ENCODE peak calls at places on chromosomes 3 and 15, in eight cellular contexts. C, E, X, D, F, S, M and Q are unnamed samples. For H3K36me3 and H3K4me1, the result is how much of the 10 kb centered on the place peaks cover.

GRCh38 chr15:52082197-52083036 is 30.2 kb downstream of the BCL2L10 start:
- DNase-seq in C (no peak), E (no peak), X (no peak), D (peak), F (no peak), S (no peak), M (no peak), Q (no peak)

GRCh38 chr3:71465371-71466007 is 118.0 kb downstream of the FOXP1 start:
- DNase-seq in C (no peak), E (no peak), X (no peak), D (no peak), F (no peak), S (no peak), M (no peak), Q (no peak)

GRCh38 chr15:85559530-85559929 is 179.1 kb downstream of the AKAP13 start:
- DNase-seq in C (no peak), E (no peak), X (no peak), D (no peak), F (no peak), S (no peak), M (no peak), Q (no peak)

GRCh38 chr15:85743392-85744045 is 51.2 kb downstream of the KLHL25 start:
- DNase-seq in C (no peak), E (no peak), X (no peak), D (no peak), F (no peak), S (no peak), M (no peak), Q (no peak)

GRCh38 chr3:124886168-124887051 is 755 bp downstream of the ITGB5 start:
- DNase-seq in C (peak), E (no peak), X (peak), D (peak), F (peak), S (peak), M (peak), Q (peak)

GRCh38 chr3:14305321-14305720 is 97.1 kb upstream of the SLC6A6 start:
- DNase-seq in C (no peak), E (no peak), X (no peak), D (no peak), F (no peak), S (no peak), M (no peak), Q (no peak)

GRCh38 chr15:46088486-46089437 is 453.9 kb downstream of the SQOR start:
- DNase-seq in C (no peak), E (no peak), X (no peak), D (peak), F (no peak), S (no peak), M (no peak), Q (no peak)

GRCh38 chr3:49724586-49724985 is 835 bp upstream of the GMPPB start:
- DNase-seq in C (no peak), E (no peak), X (no peak), D (peak), F (peak), S (no peak), M (peak), Q (no peak)

GRCh38 chr3:187146389-187146788 is 7.1 kb upstream of the RPL39L start:
- DNase-seq in C (no peak), E (no peak), X (no peak), D (no peak), F (no peak), S (no peak), M (no peak), Q (no peak)

GRCh38 chr15:85454403-85454802 is 74.0 kb downstream of the AKAP13 start:
- DNase-seq in C (no peak), E (no peak), X (no peak), D (no peak), F (no peak), S (no peak), M (no peak), Q (no peak)

GRCh38 chr3:13282528-13282985 is 137.6 kb downstream of the NUP210 start:
- DNase-seq in C (no peak), E (no peak), X (no peak), D (no peak), F (no peak), S (peak), M (no peak), Q (no peak)

GRCh38 chr15:63322541-63322940 is 45.1 kb downstream of the APH1B start:
- DNase-seq in C (no peak), E (no peak), X (no peak), D (peak), F (no peak), S (peak), M (peak), Q (peak)

GRCh38 chr3:186235554-186235953 is 126.5 kb downstream of the DGKG start:
- DNase-seq in C (no peak), E (no peak), X (no peak), D (no peak), F (no peak), S (no peak), M (no peak), Q (no peak)

GRCh38 chr3:190003730-190004129 is 117.0 kb downstream of the P3H2 start:
- DNase-seq in C (peak), E (peak), X (no peak), D (peak), F (no peak), S (no peak), M (peak), Q (no peak)

GRCh38 chr15:44193651-44194396 is 1.2 kb downstream of the FRMD5 start:
- DNase-seq in C (peak), E (no peak), X (peak), D (peak), F (no peak), S (no peak), M (peak), Q (peak)

GRCh38 chr3:122415104-122415744 is 638 bp downstream of the WDR5B start:
- DNase-seq in C (peak), E (peak), X (no peak), D (peak), F (peak), S (peak), M (peak), Q (peak)

GRCh38 chr3:109900774-109901173 is 563.4 kb upstream of the DPPA4 start:
- DNase-seq in C (no peak), E (no peak), X (no peak), D (no peak), F (no peak), S (no peak), M (no peak), Q (no peak)

GRCh38 chr15:81333363-81333762 is 9.4 kb upstream of the STARD5 start:
- DNase-seq in C (no peak), E (no peak), X (no peak), D (no peak), F (no peak), S (no peak), M (no peak), Q (no peak)

GRCh38 chr3:140207541-140207940 is 272.6 kb downstream of the CLSTN2 start:
- DNase-seq in C (no peak), E (no peak), X (no peak), D (no peak), F (no peak), S (no peak), M (no peak), Q (no peak)

GRCh38 chr3:121979734-121980449 is 42.2 kb downstream of the ILDR1 start:
- DNase-seq in C (peak), E (no peak), X (no peak), D (no peak), F (no peak), S (no peak), M (no peak), Q (no peak)

GRCh38 chr3:135106445-135106844 is 311.4 kb downstream of the EPHB1 start:
- DNase-seq in C (peak), E (no peak), X (peak), D (peak), F (peak), S (peak), M (peak), Q (no peak)

GRCh38 chr3:159586587-159587202 is 401.9 kb upstream of the IL12A start:
- DNase-seq in C (peak), E (peak), X (peak), D (peak), F (no peak), S (no peak), M (no peak), Q (peak)

GRCh38 chr15:89143503-89144162 is 55.4 kb downstream of the ABHD2 start:
- DNase-seq in C (peak), E (no peak), X (no peak), D (peak), F (no peak), S (no peak), M (no peak), Q (no peak)

GRCh38 chr3:23739536-23739935 is 66.2 kb upstream of the UBE2E1 start:
- DNase-seq in C (peak), E (no peak), X (no peak), D (peak), F (no peak), S (no peak), M (no peak), Q (no peak)

GRCh38 chr3:51620543-51620942 is 50.5 kb upstream of the TEX264 start:
- DNase-seq in C (peak), E (no peak), X (no peak), D (peak), F (no peak), S (no peak), M (no peak), Q (no peak)

GRCh38 chr15:91476861-91477260 is 376.6 kb upstream of the SLCO3A1 start:
- DNase-seq in C (no peak), E (no peak), X (no peak), D (no peak), F (no peak), S (peak), M (no peak), Q (no peak)

GRCh38 chr15:35209838-35210237 is 124.7 kb upstream of the NANOGP8 start:
- DNase-seq in C (no peak), E (no peak), X (no peak), D (peak), F (no peak), S (no peak), M (no peak), Q (no peak)

GRCh38 chr3:143343031-143343430 is 223.5 kb downstream of the CHST2 start:
- DNase-seq in C (no peak), E (no peak), X (no peak), D (no peak), F (no peak), S (no peak), M (no peak), Q (no peak)

GRCh38 chr3:183455064-183455463 is 26.6 kb upstream of the MCF2L2 start:
- DNase-seq in C (no peak), E (no peak), X (no peak), D (peak), F (no peak), S (no peak), M (no peak), Q (no peak)

GRCh38 chr15:70356919-70357318 is 259.2 kb upstream of the TLE3 start:
- DNase-seq in C (no peak), E (no peak), X (no peak), D (no peak), F (no peak), S (no peak), M (no peak), Q (no peak)

GRCh38 chr15:42065478-42065877 is 28.9 kb downstream of the PLA2G4D start:
- DNase-seq in C (no peak), E (no peak), X (no peak), D (no peak), F (no peak), S (no peak), M (peak), Q (no peak)

GRCh38 chr3:177282028-177282655 is 84.9 kb upstream of the TBL1XR1 start:
- DNase-seq in C (no peak), E (no peak), X (no peak), D (no peak), F (no peak), S (no peak), M (no peak), Q (no peak)

GRCh38 chr3:47225310-47225906 is 57.2 kb downstream of the KIF9 start:
- DNase-seq in C (peak), E (no peak), X (no peak), D (peak), F (no peak), S (no peak), M (no peak), Q (no peak)

GRCh38 chr15:90231028-90232017 is 2.4 kb downstream of the CIB1 start:
- DNase-seq in C (no peak), E (no peak), X (no peak), D (no peak), F (peak), S (no peak), M (peak), Q (no peak)

GRCh38 chr3:122100591-122101491 is 45.7 kb downstream of the CD86 start:
- DNase-seq in C (no peak), E (no peak), X (no peak), D (no peak), F (no peak), S (no peak), M (no peak), Q (no peak)

GRCh38 chr3:25620508-25620907 is 44.2 kb downstream of the TOP2B start:
- DNase-seq in C (no peak), E (no peak), X (no peak), D (no peak), F (no peak), S (no peak), M (no peak), Q (no peak)
- H3K36me3 ChIP-seq in C (half or more), E (under half), X (half or more), D (under half), F (under half), S (half or more), M (under half), Q (under half)

GRCh38 chr3:52831500-52832301 is 1.2 kb upstream of the ITIH4 start:
- DNase-seq in C (peak), E (peak), X (no peak), D (peak), F (peak), S (peak), M (peak), Q (peak)

GRCh38 chr3:52830535-52831258 is at the start of gene ITIH4:
- DNase-seq in C (no peak), E (no peak), X (no peak), D (no peak), F (peak), S (peak), M (peak), Q (no peak)

GRCh38 chr3:52835766-52836470 is 1.1 kb upstream of the MUSTN1 start:
- DNase-seq in C (no peak), E (no peak), X (no peak), D (no peak), F (no peak), S (no peak), M (no peak), Q (no peak)

GRCh38 chr3:52834871-52835501 is at the start of gene MUSTN1:
- DNase-seq in C (peak), E (no peak), X (peak), D (peak), F (no peak), S (no peak), M (no peak), Q (no peak)

DNA sequence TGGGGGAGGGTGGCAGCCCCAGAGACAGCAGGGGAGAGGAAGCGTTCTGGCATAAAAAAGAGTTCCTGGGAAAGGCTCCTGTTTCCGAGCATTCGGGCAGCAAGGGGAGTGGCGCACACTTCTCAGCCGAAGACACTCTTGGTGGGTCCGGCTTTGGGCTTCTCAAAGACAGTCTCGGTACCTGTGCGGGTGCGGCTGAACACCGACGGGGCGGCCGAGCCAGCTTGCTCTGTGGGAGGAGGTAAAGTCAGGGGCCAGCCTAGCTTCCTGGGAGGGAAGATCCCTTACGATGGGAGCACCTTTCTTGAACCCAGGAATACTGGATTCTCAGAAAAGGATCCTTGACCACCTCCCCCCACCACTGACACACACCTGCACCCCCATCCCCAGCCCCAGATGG is 1.6 kb downstream of the MUSTN1 start:
- DNase-seq in C (no peak), E (no peak), X (no peak), D (no peak), F (no peak), S (no peak), M (no peak), Q (no peak)
- H3K4me1 ChIP-seq in C (under half), E (under half), X (under half), D (under half), F (under half), S (under half), M (under half), Q (under half)

GRCh38 chr3:25420168-25420567 is 7.9 kb upstream of the RARB start:
- DNase-seq in C (no peak), E (no peak), X (no peak), D (no peak), F (no peak), S (no peak), M (no peak), Q (peak)
- H3K4me3 ChIP-seq in C (no peak), E (no peak), X (no peak), D (no peak), F (no peak), S (no peak), M (no peak), Q (no peak)

GRCh38 chr15:72202801-72203506 is 5.4 kb upstream of the GRAMD2A start:
- DNase-seq in C (no peak), E (no peak), X (no peak), D (no peak), F (no peak), S (no peak), M (no peak), Q (no peak)
- H3K36me3 ChIP-seq in C (half or more), E (half or more), X (half or more), D (half or more), F (half or more), S (half or more), M (half or more), Q (half or more)

GRCh38 chr3:172063456-172064432 is 24.4 kb downstream of the FNDC3B start:
- DNase-seq in C (no peak), E (no peak), X (no peak), D (no peak), F (no peak), S (no peak), M (no peak), Q (no peak)

GRCh38 chr3:172065967-172066762 is 26.8 kb downstream of the FNDC3B start:
- DNase-seq in C (peak), E (no peak), X (no peak), D (peak), F (peak), S (no peak), M (no peak), Q (no peak)

GRCh38 chr3:172067837-172068440 is 28.6 kb downstream of the FNDC3B start:
- DNase-seq in C (no peak), E (no peak), X (no peak), D (no peak), F (no peak), S (no peak), M (no peak), Q (no peak)

GRCh38 chr3:172066880-172067778 is 27.8 kb downstream of the FNDC3B start:
- DNase-seq in C (no peak), E (no peak), X (no peak), D (no peak), F (no peak), S (no peak), M (no peak), Q (no peak)

DNA sequence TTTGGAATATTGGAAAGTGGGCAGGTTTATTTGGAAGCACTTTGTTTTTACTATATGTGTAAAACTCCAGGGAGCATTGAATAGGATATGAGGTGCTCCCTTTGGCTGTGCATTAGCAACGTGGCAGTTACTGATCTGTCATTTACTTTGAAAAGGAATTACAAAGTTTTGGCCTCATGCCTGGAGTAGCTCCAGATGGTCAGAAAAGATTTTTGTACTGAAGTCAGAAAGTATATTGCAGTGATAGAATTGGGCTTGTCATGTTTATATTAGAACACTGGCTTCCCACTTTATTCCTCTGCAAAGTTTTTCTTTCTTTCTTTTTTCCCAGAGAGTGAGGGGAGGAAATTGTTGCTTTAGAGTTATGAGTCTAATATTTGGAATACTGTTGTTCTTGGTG is 26.2 kb downstream of the FNDC3B start:
- DNase-seq in C (peak), E (no peak), X (no peak), D (peak), F (peak), S (no peak), M (no peak), Q (peak)
- H3K4me1 ChIP-seq in C (half or more), E (under half), X (under half), D (under half), F (half or more), S (under half), M (half or more), Q (under half)

GRCh38 chr3:128178782-128179473 is 25.6 kb downstream of the EEFSEC start:
- DNase-seq in C (peak), E (no peak), X (no peak), D (peak), F (no peak), S (no peak), M (no peak), Q (no peak)
- H3K4me3 ChIP-seq in C (peak), E (no peak), X (no peak), D (no peak), F (no peak), S (no peak), M (no peak), Q (no peak)

GRCh38 chr3:113273604-113274003 is 62.2 kb downstream of the BOC start:
- DNase-seq in C (no peak), E (no peak), X (no peak), D (no peak), F (no peak), S (no peak), M (no peak), Q (no peak)

GRCh38 chr3:113273011-113273410 is 61.7 kb downstream of the BOC start:
- DNase-seq in C (no peak), E (no peak), X (no peak), D (no peak), F (no peak), S (no peak), M (no peak), Q (no peak)

GRCh38 chr3:113274959-113275556 is 63.7 kb downstream of the BOC start:
- DNase-seq in C (no peak), E (no peak), X (no peak), D (no peak), F (peak), S (no peak), M (no peak), Q (no peak)

GRCh38 chr3:113275876-113276580 is 64.7 kb downstream of the BOC start:
- DNase-seq in C (peak), E (no peak), X (peak), D (peak), F (peak), S (no peak), M (no peak), Q (peak)

GRCh38 chr3:113274425-113274824 is 63.1 kb downstream of the BOC start:
- DNase-seq in C (no peak), E (no peak), X (no peak), D (no peak), F (no peak), S (no peak), M (no peak), Q (no peak)
- H3K36me3 ChIP-seq in C (half or more), E (under half), X (half or more), D (half or more), F (under half), S (under half), M (under half), Q (under half)

DNA sequence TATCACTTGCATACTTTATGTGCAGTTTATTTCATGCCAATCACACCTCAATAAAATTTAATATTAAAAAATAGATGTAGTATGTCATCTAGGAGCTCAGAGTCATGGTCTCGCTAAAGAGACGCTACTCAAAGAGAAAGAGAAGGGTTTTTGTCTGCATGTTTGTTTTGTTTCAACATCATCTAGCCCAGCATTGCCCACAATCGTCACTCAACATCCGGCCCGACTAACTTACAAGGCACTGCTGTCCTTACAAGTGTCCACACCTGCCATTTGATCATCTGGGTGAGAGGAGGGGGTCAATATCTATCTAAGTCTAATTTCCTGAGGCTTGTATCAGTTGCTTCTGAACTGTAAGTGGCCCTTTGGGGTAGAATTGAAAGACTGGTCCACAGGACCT is 29.7 kb downstream of the HES1 start:
- DNase-seq in C (no peak), E (no peak), X (no peak), D (no peak), F (no peak), S (no peak), M (no peak), Q (no peak)
- H3K4me1 ChIP-seq in C (under half), E (under half), X (under half), D (under half), F (under half), S (under half), M (under half), Q (under half)